ENCODE peak calls at places on chromosome 11, in four cellular contexts. One of them, this sample, is unnamed.

GRCh38 chr11:47950396-47950795 is 30.0 kb upstream of the PTPRJ start:
- DNase-seq in IMR-90: no peak
- DNase-seq in BJ: no peak
- DNase-seq in RWPE2: no peak
- DNase-seq in this sample: no peak

GRCh38 chr11:68840661-68841653 is 759 bp downstream of the CPT1A start:
- DNase-seq in IMR-90: peak
- DNase-seq in BJ: no peak
- DNase-seq in RWPE2: no peak
- DNase-seq in this sample: peak

GRCh38 chr11:71078482-71078881 is 173.9 kb downstream of the SHANK2 start:
- DNase-seq in IMR-90: no peak
- DNase-seq in BJ: no peak
- DNase-seq in RWPE2: no peak
- DNase-seq in this sample: peak

GRCh38 chr11:35304393-35304790 is 115.0 kb downstream of the SLC1A2 start:
- DNase-seq in IMR-90: peak
- DNase-seq in BJ: no peak
- DNase-seq in RWPE2: no peak
- DNase-seq in this sample: peak

GRCh38 chr11:12411806-12412727 is 34.7 kb downstream of the PARVA start:
- DNase-seq in IMR-90: peak
- DNase-seq in BJ: peak
- DNase-seq in RWPE2: peak
- DNase-seq in this sample: peak

GRCh38 chr11:71307811-71308645 is 55.7 kb upstream of the SHANK2 start:
- DNase-seq in IMR-90: no peak
- DNase-seq in BJ: no peak
- DNase-seq in RWPE2: peak
- DNase-seq in this sample: no peak

GRCh38 chr11:125435461-125436238 is 60.4 kb downstream of the FEZ1 start:
- DNase-seq in IMR-90: peak
- DNase-seq in BJ: no peak
- DNase-seq in RWPE2: no peak
- DNase-seq in this sample: no peak

GRCh38 chr11:80521592-80521991 is 1080.8 kb upstream of the TENM4 start:
- DNase-seq in IMR-90: no peak
- DNase-seq in BJ: no peak
- DNase-seq in RWPE2: no peak
- DNase-seq in this sample: no peak

GRCh38 chr11:114026355-114026754 is 33.2 kb upstream of the ZBTB16 start:
- DNase-seq in IMR-90: no peak
- DNase-seq in BJ: no peak
- DNase-seq in RWPE2: no peak
- DNase-seq in this sample: peak

GRCh38 chr11:132941024-132941646 is 591.2 kb downstream of the OPCML start:
- DNase-seq in IMR-90: peak
- DNase-seq in BJ: peak
- DNase-seq in RWPE2: no peak
- DNase-seq in this sample: peak

GRCh38 chr11:33437529-33437928 is 180.3 kb downstream of the HIPK3 start:
- DNase-seq in IMR-90: no peak
- DNase-seq in BJ: no peak
- DNase-seq in RWPE2: no peak
- DNase-seq in this sample: no peak

GRCh38 chr11:134466035-134466908 is 54.2 kb upstream of the B3GAT1 start:
- DNase-seq in IMR-90: no peak
- DNase-seq in BJ: no peak
- DNase-seq in RWPE2: no peak
- DNase-seq in this sample: no peak

GRCh38 chr11:6129011-6129410 is 21.5 kb downstream of the OR56B4 start:
- DNase-seq in IMR-90: no peak
- DNase-seq in BJ: no peak
- DNase-seq in RWPE2: no peak
- DNase-seq in this sample: no peak

GRCh38 chr11:126607374-126607773 is 251.9 kb downstream of the ST3GAL4 start:
- DNase-seq in IMR-90: peak
- DNase-seq in BJ: no peak
- DNase-seq in RWPE2: no peak
- DNase-seq in this sample: peak

DNA sequence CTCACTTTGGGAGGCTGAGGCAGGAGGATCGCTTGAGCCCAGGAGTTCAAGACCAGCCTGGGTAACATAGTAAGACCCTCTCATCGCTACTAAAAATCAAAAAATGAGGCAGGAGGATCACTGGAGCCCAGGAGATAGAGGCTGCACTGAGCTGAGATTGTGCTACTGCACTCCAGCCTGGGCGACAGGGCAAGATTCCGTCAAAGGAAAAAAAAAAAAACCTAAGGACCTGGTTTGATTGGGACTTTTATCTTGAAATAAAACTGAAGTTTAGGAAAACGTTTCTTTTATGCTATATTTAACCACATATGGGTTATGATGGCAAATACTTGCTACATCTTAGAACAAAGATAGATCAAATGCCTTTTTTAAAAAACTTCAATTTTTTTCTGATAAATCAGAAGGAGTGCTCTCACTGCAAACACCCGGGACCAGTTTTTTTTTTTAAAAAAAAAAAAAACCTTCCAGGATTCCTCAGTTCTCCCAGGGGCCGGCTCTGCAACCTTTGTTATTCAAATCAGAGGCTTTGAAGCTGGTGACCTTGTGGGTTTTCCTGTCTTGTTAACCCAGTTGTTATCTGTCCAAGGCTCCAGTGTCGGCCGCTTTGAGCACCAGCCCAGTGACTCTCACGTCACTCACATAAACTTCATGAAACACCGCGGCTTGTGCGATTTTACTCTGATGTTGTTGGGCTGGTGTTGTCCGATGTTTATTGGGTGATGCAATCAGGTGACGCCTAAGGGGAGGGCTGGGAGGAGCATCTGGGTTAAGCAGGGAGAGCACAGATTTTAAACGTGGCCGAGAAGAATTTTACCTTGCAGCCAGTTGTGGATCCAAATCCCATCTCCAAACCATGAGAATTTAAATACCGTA is 24.7 kb upstream of the SLC22A12 start:
- DNase-seq in IMR-90: peak
- DNase-seq in BJ: no peak
- DNase-seq in RWPE2: peak
- DNase-seq in this sample: peak
- H3K4me3 ChIP-seq in IMR-90: no peak
- H3K4me3 ChIP-seq in BJ: no peak
- H3K4me3 ChIP-seq in RWPE2: no peak
- H3K4me3 ChIP-seq in this sample: no peak

GRCh38 chr11:3721002-3721401 is 49.8 kb upstream of the CHRNA10 start:
- DNase-seq in IMR-90: no peak
- DNase-seq in BJ: no peak
- DNase-seq in RWPE2: no peak
- DNase-seq in this sample: no peak

GRCh38 chr11:3722100-3722499 is 50.9 kb upstream of the CHRNA10 start:
- DNase-seq in IMR-90: no peak
- DNase-seq in BJ: no peak
- DNase-seq in RWPE2: no peak
- DNase-seq in this sample: no peak

DNA sequence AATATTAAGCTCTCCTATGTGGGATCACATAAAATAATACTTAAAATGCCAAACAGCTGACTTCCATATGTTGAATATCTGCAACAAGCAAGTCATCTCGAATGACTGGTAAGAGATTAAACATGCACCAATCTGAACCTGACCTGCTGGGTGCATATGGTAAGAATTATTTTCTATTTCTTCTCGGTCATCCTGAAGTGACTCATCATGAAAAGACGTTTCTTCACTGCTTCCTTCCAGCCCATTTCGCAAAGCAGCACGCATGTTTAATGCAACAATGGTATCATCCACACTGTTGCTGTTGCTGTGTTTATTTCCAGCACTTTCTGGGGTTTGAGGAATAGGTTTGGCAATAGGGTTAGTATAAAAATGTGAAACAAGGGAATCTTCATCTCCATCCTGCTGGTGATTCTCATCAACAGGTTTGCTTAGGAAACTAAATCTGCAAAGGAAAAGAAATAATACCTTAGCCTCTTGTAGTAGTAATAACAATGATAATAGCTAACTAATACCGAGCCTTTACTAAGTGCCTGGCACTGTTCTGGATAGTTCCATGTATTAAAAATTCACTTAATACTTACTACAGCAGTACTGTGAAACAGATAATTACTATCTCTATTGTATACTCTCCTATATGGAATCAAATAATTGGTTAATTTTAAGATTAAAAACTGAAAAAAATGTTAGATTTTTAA is 52.0 kb upstream of the CHRNA10 start:
- DNase-seq in IMR-90: peak
- DNase-seq in BJ: peak
- DNase-seq in RWPE2: no peak
- DNase-seq in this sample: peak
- H3K4me3 ChIP-seq in IMR-90: no peak
- H3K4me3 ChIP-seq in BJ: no peak
- H3K4me3 ChIP-seq in RWPE2: no peak
- H3K4me3 ChIP-seq in this sample: no peak

GRCh38 chr11:1152316-1153104 is 5.2 kb upstream of the MUC5AC start:
- DNase-seq in IMR-90: peak
- DNase-seq in BJ: no peak
- DNase-seq in RWPE2: peak
- DNase-seq in this sample: no peak
- H3K4me3 ChIP-seq in IMR-90: no peak
- H3K4me3 ChIP-seq in BJ: no peak
- H3K4me3 ChIP-seq in RWPE2: no peak
- H3K4me3 ChIP-seq in this sample: no peak

GRCh38 chr11:24925091-24925490 is 428.2 kb downstream of the LUZP2 start:
- DNase-seq in IMR-90: no peak
- DNase-seq in BJ: no peak
- DNase-seq in RWPE2: no peak
- DNase-seq in this sample: no peak
- H3K4me3 ChIP-seq in IMR-90: no peak
- H3K4me3 ChIP-seq in BJ: no peak
- H3K4me3 ChIP-seq in RWPE2: no peak
- H3K4me3 ChIP-seq in this sample: no peak

GRCh38 chr11:7840580-7840979 is 43.8 kb upstream of the OR5P2 start:
- DNase-seq in IMR-90: no peak
- DNase-seq in BJ: no peak
- DNase-seq in RWPE2: no peak
- DNase-seq in this sample: no peak

GRCh38 chr11:7846003-7846402 is 49.3 kb upstream of the OR5P2 start:
- DNase-seq in IMR-90: peak
- DNase-seq in BJ: no peak
- DNase-seq in RWPE2: no peak
- DNase-seq in this sample: no peak

GRCh38 chr11:7844986-7845385 is 48.2 kb upstream of the OR5P2 start:
- DNase-seq in IMR-90: no peak
- DNase-seq in BJ: no peak
- DNase-seq in RWPE2: no peak
- DNase-seq in this sample: no peak

DNA sequence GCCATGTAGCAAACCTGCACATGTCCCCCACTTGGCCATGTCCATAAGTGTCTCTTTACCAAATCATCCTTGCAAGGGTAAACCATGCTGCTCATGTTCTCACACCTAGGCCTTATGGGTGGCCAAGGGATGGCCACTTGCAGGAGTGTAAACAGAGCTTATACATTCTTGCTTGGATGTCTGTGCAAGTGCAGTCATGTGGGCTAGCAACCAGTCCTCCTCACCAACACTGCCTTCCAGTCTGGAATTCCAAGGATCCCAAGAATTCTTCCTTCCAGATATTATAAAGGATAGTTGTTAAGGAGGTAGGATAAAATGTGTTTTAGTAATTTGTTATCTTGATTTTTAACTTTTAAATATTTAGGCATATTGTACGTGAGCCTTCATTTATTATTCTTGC is 47.8 kb upstream of the OR5P2 start:
- DNase-seq in IMR-90: no peak
- DNase-seq in BJ: no peak
- DNase-seq in RWPE2: no peak
- DNase-seq in this sample: no peak
- H3K4me3 ChIP-seq in IMR-90: no peak
- H3K4me3 ChIP-seq in BJ: no peak
- H3K4me3 ChIP-seq in RWPE2: no peak
- H3K4me3 ChIP-seq in this sample: no peak

This sample was measured in fibroblast of mammary gland.